ENCODE peak calls at places on chromosome 19, in eight cellular contexts. X, D, U, V, W, F, C and K are unnamed samples.

GRCh38 chr19:14048439-14049153 is 13.3 kb downstream of the PALM3 start:
- DNase-seq in W (no peak), V (peak), X (peak), U (no peak), F (peak), C (peak), D (peak), K (no peak)

GRCh38 chr19:46755077-46755852 is 9.0 kb upstream of the STRN4 start:
- DNase-seq in V (no peak), U (peak), C (no peak), X (no peak), W (no peak), F (no peak), D (no peak), K (peak)

GRCh38 chr19:10686661-10687517 is 14.3 kb upstream of the QTRT1 start:
- DNase-seq in V (peak), F (no peak), D (no peak), X (no peak), U (no peak), W (no peak), C (no peak), K (no peak)

GRCh38 chr19:11269408-11269807 is 7.1 kb upstream of the DOCK6 start:
- DNase-seq in U (no peak), X (no peak), D (no peak), F (no peak), C (no peak), V (no peak), W (no peak), K (peak)

GRCh38 chr19:8526345-8527062 is 12.5 kb upstream of the ZNF414 start:
- DNase-seq in C (peak), F (peak), U (peak), X (peak), V (peak), D (peak), W (peak), K (peak)

GRCh38 chr19:56132316-56132822 is 8.7 kb upstream of the ZNF444 start:
- DNase-seq in D (no peak), V (no peak), C (no peak), F (no peak), U (no peak), X (no peak), W (no peak), K (peak)

GRCh38 chr19:34600366-34600765 is 76.6 kb downstream of the SCGB2B2 start:
- DNase-seq in D (no peak), X (no peak), C (no peak), F (no peak), V (no peak), W (no peak), U (no peak), K (no peak)

GRCh38 chr19:16797876-16798275 is 31.3 kb upstream of the SIN3B start:
- DNase-seq in D (no peak), X (no peak), W (no peak), F (no peak), V (no peak), U (no peak), C (no peak), K (no peak)

GRCh38 chr19:47240996-47241918 is 10.3 kb upstream of the BBC3 start:
- DNase-seq in X (peak), U (peak), W (no peak), F (peak), D (peak), V (peak), C (peak), K (peak)

GRCh38 chr19:5028229-5028886 is 59.4 kb downstream of the KDM4B start:
- DNase-seq in V (no peak), W (no peak), C (no peak), D (no peak), U (no peak), F (no peak), X (no peak), K (no peak)

GRCh38 chr19:56866563-56866962 is 26.0 kb upstream of the PEG3 start:
- DNase-seq in W (no peak), D (no peak), C (no peak), X (no peak), U (no peak), F (no peak), V (no peak), K (no peak)

GRCh38 chr19:13483215-13483614 is 23.1 kb downstream of the CACNA1A start:
- DNase-seq in C (no peak), D (no peak), W (no peak), F (no peak), V (no peak), U (no peak), X (no peak), K (no peak)

GRCh38 chr19:5166262-5166661 is 174.3 kb downstream of the PTPRS start:
- DNase-seq in V (peak), W (no peak), D (no peak), C (no peak), U (no peak), F (no peak), X (no peak), K (peak)

GRCh38 chr19:7705387-7706187 is 3.7 kb upstream of the FCER2 start:
- DNase-seq in C (no peak), X (peak), D (no peak), F (peak), W (no peak), V (no peak), U (peak), K (no peak)

GRCh38 chr19:45032421-45032820 is 6.4 kb upstream of the CLASRP start:
- DNase-seq in W (no peak), F (no peak), U (no peak), D (no peak), X (no peak), V (no peak), C (no peak), K (no peak)

GRCh38 chr19:13621413-13621812 is 115.1 kb upstream of the CACNA1A start:
- DNase-seq in D (no peak), U (no peak), W (no peak), C (no peak), X (peak), F (no peak), V (peak), K (peak)

GRCh38 chr19:42003506-42004294 is 9.7 kb upstream of the ATP1A3 start:
- DNase-seq in W (no peak), U (no peak), X (no peak), F (no peak), D (no peak), V (no peak), C (no peak), K (no peak)

GRCh38 chr19:28873301-28873700 is 339.6 kb downstream of the UQCRFS1 start:
- DNase-seq in D (no peak), U (no peak), V (no peak), X (no peak), W (no peak), C (no peak), F (no peak), K (no peak)

GRCh38 chr19:34260771-34261173 is 6.4 kb downstream of the GARRE1 start:
- DNase-seq in X (no peak), W (no peak), C (no peak), D (no peak), V (peak), U (no peak), F (peak), K (peak)

GRCh38 chr19:14369399-14370168 is 11.7 kb upstream of the ADGRE5 start:
- DNase-seq in W (peak), C (no peak), U (no peak), X (peak), D (no peak), V (peak), F (peak), K (peak)

DNA sequence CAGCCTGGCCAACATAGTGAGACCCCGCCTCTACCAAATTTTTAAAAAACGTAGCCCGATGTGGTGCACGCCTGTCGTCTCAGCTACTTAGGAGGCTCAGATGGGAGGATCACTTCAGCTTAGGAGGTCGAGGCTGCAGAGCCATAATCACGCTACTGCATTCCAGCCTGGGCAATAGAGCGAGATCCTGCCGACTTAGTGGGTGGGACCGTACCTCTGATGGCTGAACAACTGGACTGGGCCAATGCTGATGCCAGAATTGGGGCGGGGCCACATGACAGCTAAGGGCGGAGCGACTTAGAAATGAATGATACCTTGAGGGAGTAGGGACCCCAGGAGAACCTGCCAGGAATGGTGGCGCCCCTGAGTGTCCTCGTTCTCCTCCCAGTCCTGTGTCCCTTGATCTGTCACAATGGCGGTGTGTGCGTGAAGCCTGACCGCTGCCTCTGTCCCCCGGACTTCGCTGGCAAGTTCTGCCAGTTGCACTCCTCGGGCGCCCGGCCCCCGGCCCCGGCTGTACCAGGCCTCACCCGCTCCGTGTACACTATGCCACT is 3.6 kb downstream of the LTBP4 start:
- DNase-seq in V (no peak), F (peak), D (no peak), C (no peak), W (no peak), U (peak), X (peak), K (no peak)
- H3K4me3 ChIP-seq in V (peak), F (peak), D (peak), C (no peak), W (peak), U (peak), X (peak), K (peak)

DNA sequence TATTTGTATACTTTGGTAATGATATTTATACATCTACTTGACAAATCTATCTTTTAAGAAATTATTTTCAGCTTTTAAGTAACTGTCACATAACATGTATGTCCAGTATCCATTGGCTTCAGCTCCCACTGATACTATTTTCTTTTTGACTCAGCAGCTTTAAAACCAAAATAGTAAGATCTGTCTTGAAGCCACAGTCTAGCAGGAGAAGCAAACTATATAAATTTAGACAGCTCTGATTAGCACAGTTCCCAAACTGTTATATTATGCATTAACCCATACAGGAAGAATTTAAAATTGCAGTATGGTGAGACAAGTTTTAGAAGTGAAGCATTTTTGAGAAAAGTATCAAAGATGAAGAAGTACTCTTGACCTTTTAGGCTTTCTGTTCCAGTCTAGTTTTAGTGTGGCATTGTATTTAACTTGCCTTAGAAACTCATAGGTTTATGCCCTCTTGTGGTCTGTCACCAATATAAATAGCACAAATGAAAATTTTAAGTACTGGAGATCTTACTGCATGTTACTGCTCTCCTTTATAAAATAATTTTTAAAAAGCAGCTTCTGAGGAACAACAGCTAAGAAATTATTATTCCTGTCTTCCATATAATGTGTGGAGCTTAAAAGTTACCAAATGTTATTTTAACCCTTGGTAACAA is 24.7 kb downstream of the URI1 start:
- DNase-seq in D (no peak), X (peak), F (no peak), V (no peak), W (no peak), C (no peak), U (no peak), K (no peak)
- TF ChIP-seq CTCF in D (no peak), X (peak), F (no peak), V (no peak), W (no peak), C (peak), U (no peak), K (peak)

GRCh38 chr19:1647664-1648155 is 4.7 kb downstream of the TCF3 start:
- DNase-seq in C (no peak), X (peak), D (no peak), F (peak), W (no peak), U (no peak), V (no peak), K (no peak)
- H3K4me3 ChIP-seq in C (no peak), X (peak), D (no peak), F (peak), W (no peak), U (no peak), V (no peak), K (no peak)

DNA sequence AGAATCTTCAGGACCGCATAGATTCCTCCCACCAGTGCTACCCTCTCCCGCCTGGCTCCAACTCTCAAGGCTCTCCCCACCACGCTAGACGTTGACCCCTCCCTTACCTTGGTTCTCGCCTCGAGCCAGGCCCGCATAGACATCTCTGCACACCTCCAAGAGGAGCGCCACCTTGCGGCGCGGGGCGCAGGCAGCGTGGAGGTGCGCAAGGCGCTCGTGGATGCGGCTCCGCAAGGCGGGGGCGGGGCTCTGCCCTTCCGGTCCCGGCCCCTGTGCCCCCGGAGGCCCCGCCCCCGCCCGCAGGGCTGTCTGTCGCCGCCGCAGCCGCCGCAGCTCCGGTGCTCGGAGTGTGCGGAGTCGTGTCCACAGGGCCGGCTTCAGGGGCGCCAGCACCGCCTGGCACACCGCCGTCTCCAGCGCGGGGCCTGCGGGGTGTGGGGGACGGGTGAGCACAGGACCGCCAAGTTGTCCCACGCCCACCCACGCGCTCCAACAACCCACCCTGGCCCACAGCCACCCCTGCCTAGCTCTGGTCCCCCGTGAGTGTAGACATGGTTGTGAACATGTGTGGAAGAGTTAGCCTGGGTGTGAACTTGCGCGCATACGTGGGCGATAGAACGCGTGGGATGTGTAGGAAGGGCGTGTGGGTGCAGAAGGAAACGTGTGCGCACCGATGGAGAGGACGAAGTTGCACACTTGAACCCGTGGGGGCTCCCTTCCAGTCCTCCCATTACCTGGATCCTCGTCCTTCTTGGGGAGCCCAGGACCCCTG is 8.1 kb downstream of the RINL start:
- DNase-seq in W (no peak), X (peak), F (peak), V (peak), C (peak), U (peak), D (peak), K (peak)
- TF ChIP-seq CTCF in W (peak), X (peak), F (peak), V (peak), C (peak), U (peak), D (peak), K (peak)

GRCh38 chr19:49421878-49422202 is 1.4 kb downstream of the PTH2 start:
- DNase-seq in X (no peak), C (no peak), V (no peak), F (no peak), W (no peak), U (no peak), D (no peak), K (no peak)

GRCh38 chr19:49419173-49419572 is 4.1 kb downstream of the PTH2 start:
- DNase-seq in V (no peak), D (no peak), W (no peak), U (no peak), F (no peak), C (no peak), X (no peak), K (no peak)

GRCh38 chr19:49422407-49423277 is 599 bp downstream of the PTH2 start:
- DNase-seq in V (no peak), C (peak), X (peak), D (peak), U (no peak), F (no peak), W (no peak), K (peak)

GRCh38 chr19:49420227-49420626 is 3.0 kb downstream of the PTH2 start:
- DNase-seq in U (no peak), W (no peak), D (no peak), C (no peak), V (no peak), F (no peak), X (no peak), K (no peak)

GRCh38 chr19:49421039-49421877 is 2.0 kb downstream of the PTH2 start:
- DNase-seq in X (no peak), D (peak), U (no peak), F (peak), V (peak), W (no peak), C (peak), K (peak)
- H3K4me3 ChIP-seq in X (no peak), D (no peak), U (no peak), F (no peak), V (peak), W (no peak), C (no peak), K (peak)

GRCh38 chr19:15419413-15420025 is 731 bp upstream of the AKAP8L start:
- DNase-seq in X (no peak), C (no peak), U (no peak), V (no peak), D (no peak), W (no peak), F (no peak), K (no peak)
- TF ChIP-seq CTCF in X (no peak), C (no peak), U (no peak), V (no peak), D (no peak), W (no peak), F (no peak), K (no peak)

DNA sequence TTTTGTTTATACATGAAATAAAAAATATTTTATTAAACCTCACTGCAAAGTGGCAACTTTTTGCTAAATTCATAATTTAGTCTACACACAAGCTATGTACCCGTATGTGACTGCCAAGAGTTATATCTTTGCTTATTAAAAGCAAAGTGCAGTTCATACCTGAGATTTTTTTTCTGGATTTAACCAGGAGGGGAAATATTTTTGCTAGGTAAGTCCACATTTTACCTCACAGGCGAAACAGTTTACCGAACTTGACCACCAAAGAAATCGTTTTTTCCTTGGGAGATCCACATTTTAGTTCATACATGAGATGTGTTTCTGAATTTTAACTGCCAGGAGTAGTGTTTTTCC is 12.2 kb upstream of the JSRP1 start:
- DNase-seq in U (no peak), C (no peak), F (no peak), V (no peak), W (no peak), X (no peak), D (no peak), K (no peak)
- H3K4me3 ChIP-seq in U (no peak), C (no peak), F (no peak), V (peak), W (peak), X (peak), D (no peak), K (peak)